ENCODE peak calls at places on chromosomes 11 and 22, in six cellular contexts. D, F, T, N, X and S are unnamed samples.

GRCh38 chr11:43924112-43924855 is 18.2 kb upstream of the C11orf96 start:
- DNase-seq in D (no peak), T (no peak), F (no peak), N (no peak), X (no peak), S (no peak)

GRCh38 chr11:61709572-61709971 is 29.4 kb downstream of the DAGLA start:
- DNase-seq in N (no peak), F (no peak), D (no peak), T (no peak), X (no peak), S (no peak)

GRCh38 chr22:40026641-40027040 is 31.9 kb downstream of the FAM83F start:
- DNase-seq in X (no peak), N (no peak), T (no peak), F (no peak), D (no peak), S (no peak)

GRCh38 chr11:129905402-129905801 is 10.0 kb upstream of the NFRKB start:
- DNase-seq in N (no peak), X (no peak), D (no peak), T (no peak), F (no peak), S (no peak)

GRCh38 chr11:61917357-61918109 is at the start of gene RAB3IL1:
- DNase-seq in X (peak; percentile 50), N (peak; percentile 77), D (no peak), T (no peak), F (peak; percentile 75), S (no peak)

GRCh38 chr11:63682045-63682915 is 980 bp downstream of the RTN3 start:
- DNase-seq in F (peak; percentile 24), X (no peak), N (no peak), D (no peak), T (no peak), S (no peak)

GRCh38 chr22:37627091-37627490 is 12.4 kb upstream of the SH3BP1 start:
- DNase-seq in D (no peak), X (no peak), T (no peak), F (no peak), N (no peak), S (no peak)

GRCh38 chr11:113248702-113249490 is 65.5 kb upstream of the TTC12 start:
- DNase-seq in X (no peak), T (no peak), N (no peak), F (no peak), D (no peak), S (no peak)

GRCh38 chr11:115173136-115173535 is 331.1 kb downstream of the CADM1 start:
- DNase-seq in D (no peak), T (no peak), N (no peak), F (no peak), X (no peak), S (no peak)

GRCh38 chr11:9568854-9569587 is 4.4 kb upstream of the WEE1 start:
- DNase-seq in F (peak; percentile 74), N (no peak), T (peak; percentile 98), D (no peak), X (peak; percentile 95), S (peak; percentile 96)

GRCh38 chr22:40628354-40629042 is 8.0 kb downstream of the MRTFA start:
- DNase-seq in D (no peak), N (peak; percentile 19), X (peak; percentile 70), T (peak; percentile 82), F (no peak), S (peak; percentile 28)

GRCh38 chr11:125239585-125240331 is 75.2 kb downstream of the PKNOX2 start:
- DNase-seq in N (no peak), X (no peak), T (no peak), F (no peak), D (no peak), S (no peak)

DNA sequence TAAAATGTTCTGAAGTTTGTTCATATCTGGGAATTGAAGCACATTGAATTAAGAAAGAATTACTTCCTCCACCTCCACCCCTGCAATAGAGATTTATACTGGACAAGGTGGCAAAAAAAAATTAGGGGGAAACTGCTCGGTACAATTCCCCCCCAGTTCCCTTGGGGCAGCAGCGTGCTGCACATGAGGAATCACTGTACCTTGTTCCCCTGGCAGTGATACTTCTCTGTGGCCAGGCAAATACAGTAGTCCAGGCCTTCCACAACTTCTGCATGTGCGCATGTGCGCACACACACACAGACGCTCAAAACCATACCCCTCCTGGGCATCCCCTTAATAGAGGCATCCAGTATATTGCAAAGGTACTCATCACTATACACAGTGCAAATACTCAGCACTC is 69.0 kb downstream of the ARFGAP2 start:
- DNase-seq in D (no peak), T (no peak), F (no peak), X (no peak), N (no peak), S (no peak)
- TF ChIP-seq CTCF in D (no peak), T (no peak), F (no peak), X (no peak), N (no peak), S (no peak)

GRCh38 chr11:3161720-3162409 is 3.2 kb downstream of the OSBPL5 start:
- DNase-seq in X (no peak), T (no peak), D (no peak), F (peak; percentile 5), N (peak; percentile 38), S (no peak)
- H3K4me3 ChIP-seq in X (peak overlapping the region; percentile 91), T (no peak overlapping the region), D (peak overlapping the region; percentile 64), F (no peak overlapping the region), N (no peak overlapping the region), S (no peak overlapping the region)

DNA sequence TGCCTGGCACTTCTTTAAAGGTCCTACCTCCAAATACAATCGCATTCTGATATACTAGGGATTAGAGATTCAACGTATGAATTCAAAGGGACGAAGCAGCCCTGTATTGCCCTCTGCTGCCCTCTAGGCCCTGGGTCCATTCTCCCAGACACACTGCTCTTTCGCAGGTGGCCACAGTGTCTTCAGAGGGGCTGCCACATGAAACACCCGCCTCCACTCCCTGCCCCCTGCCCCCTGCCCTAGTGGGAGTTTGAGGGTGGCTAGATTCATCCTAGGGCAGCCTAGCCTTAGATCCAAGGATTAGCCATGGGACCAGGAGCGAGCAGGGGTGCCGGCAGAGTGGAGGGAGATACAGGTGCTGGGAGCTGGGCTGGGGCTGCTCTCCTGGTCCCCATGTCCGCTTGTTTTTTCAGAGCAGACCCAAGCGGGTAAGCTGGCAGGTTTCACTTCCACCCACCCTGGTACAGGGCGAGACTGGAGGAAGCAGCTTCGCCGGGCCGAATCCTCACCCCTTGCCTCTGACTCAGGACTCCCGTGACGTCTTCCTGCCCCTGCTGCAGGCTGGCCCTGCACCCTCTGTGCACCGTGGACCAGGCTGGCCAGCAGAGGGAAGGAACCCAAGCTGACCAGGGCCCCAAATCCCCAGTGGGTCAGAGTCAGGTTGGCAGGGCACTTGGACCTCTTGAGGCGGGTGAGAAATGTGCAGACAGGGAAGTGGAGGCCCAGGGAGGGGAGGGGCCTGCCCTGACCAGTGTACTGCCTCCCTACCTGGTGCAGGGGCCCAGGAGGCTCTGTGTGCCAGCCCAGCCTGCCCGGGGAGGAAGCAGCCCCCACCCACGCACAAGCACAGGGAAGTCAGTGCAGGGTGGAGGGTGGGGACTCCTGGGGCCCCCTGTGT is 28.4 kb upstream of the HMOX1 start:
- DNase-seq in T (no peak), X (peak; percentile 52), D (no peak), F (peak; percentile 78), N (peak; percentile 90), S (no peak)
- TF ChIP-seq CTCF in T (no peak), X (peak; percentile 46), D (peak; percentile 32), F (peak; percentile 35), N (peak; percentile 30), S (no peak)

GRCh38 chr11:59151761-59152160 is 9.1 kb downstream of the FAM111A start:
- DNase-seq in F (no peak), D (no peak), X (no peak), T (no peak), N (no peak), S (no peak)
- H3K4me3 ChIP-seq in F (no peak overlapping the region), D (no peak overlapping the region), X (no peak overlapping the region), T (no peak overlapping the region), N (no peak overlapping the region), S (no peak overlapping the region)